ENCODE peak calls at places on chromosome 1, in five cellular contexts. One of them, this sample, is unnamed.

GRCh38 chr1:154237435-154237834 is 16.7 kb downstream of the UBAP2L start:
- DNase-seq in sigmoid colon: no peak
- DNase-seq in GDM1: no peak
- DNase-seq in anterior cingulate cortex: no peak
- DNase-seq in AG20443: no peak
- DNase-seq in this sample: no peak

GRCh38 chr1:199073166-199073565 is 434.3 kb downstream of the PTPRC start:
- DNase-seq in sigmoid colon: no peak
- DNase-seq in GDM1: no peak
- DNase-seq in anterior cingulate cortex: no peak
- DNase-seq in AG20443: no peak
- DNase-seq in this sample: no peak

GRCh38 chr1:26350343-26350700 is 3.6 kb downstream of the CRYBG2 start:
- DNase-seq in sigmoid colon: no peak
- DNase-seq in GDM1: no peak
- DNase-seq in anterior cingulate cortex: no peak
- DNase-seq in AG20443: no peak
- DNase-seq in this sample: no peak

GRCh38 chr1:161374373-161374772 is 6.7 kb upstream of the CFAP126 start:
- DNase-seq in sigmoid colon: no peak
- DNase-seq in GDM1: no peak
- DNase-seq in anterior cingulate cortex: no peak
- DNase-seq in AG20443: no peak
- DNase-seq in this sample: peak; percentile 16

GRCh38 chr1:31413405-31414005 is 492 bp downstream of the SERINC2 start:
- DNase-seq in sigmoid colon: peak; percentile 79
- DNase-seq in GDM1: no peak
- DNase-seq in anterior cingulate cortex: no peak
- DNase-seq in AG20443: peak; percentile 68
- DNase-seq in this sample: no peak

GRCh38 chr1:219467524-219467923 is 145.4 kb downstream of the ZC3H11B start:
- DNase-seq in sigmoid colon: no peak
- DNase-seq in GDM1: no peak
- DNase-seq in anterior cingulate cortex: no peak
- DNase-seq in AG20443: no peak
- DNase-seq in this sample: no peak

GRCh38 chr1:230976825-230977747 is 1.6 kb downstream of the TTC13 start:
- DNase-seq in sigmoid colon: no peak
- DNase-seq in GDM1: no peak
- DNase-seq in anterior cingulate cortex: no peak
- DNase-seq in AG20443: no peak
- DNase-seq in this sample: peak; percentile 66

GRCh38 chr1:17984510-17985085 is 123.0 kb upstream of the IGSF21 start:
- DNase-seq in sigmoid colon: no peak
- DNase-seq in GDM1: no peak
- DNase-seq in anterior cingulate cortex: no peak
- DNase-seq in AG20443: peak; percentile 25
- DNase-seq in this sample: no peak

GRCh38 chr1:54200519-54200997 is 591 bp downstream of the MRPL37 start:
- DNase-seq in sigmoid colon: no peak
- DNase-seq in GDM1: no peak
- DNase-seq in anterior cingulate cortex: no peak
- DNase-seq in AG20443: peak; percentile 27
- DNase-seq in this sample: no peak